ENCODE peak calls at places on chromosomes 16 and 17, in ten cellular contexts. Y is activated CD4-positive, CD25-positive, alpha-beta regulatory T cell; G is aorta; S is natural killer cell; B is suprapubic skin; C is LHCN-M2; I is NCI-H345; H is activated T-cell treated with anti-CD3 and anti-CD28 coated beads, Interleukin-2, amount 50 U/mL, for 4 hours; T is T1000; X is smooth muscle cell of the brain vasculature. A is an unnamed sample.
A peak's percentile ranks its signal among the peaks of the same experiment; 100 is the strongest.

GRCh38 chr17:66576473-66576872 is 258.4 kb upstream of the CACNG5 start:
- DNase-seq in Y (no peak), G (no peak), S (no peak), B (no peak), C (no peak), I (no peak), H (no peak), T (no peak), X (no peak), A (no peak)

GRCh38 chr16:57577214-57577613 is 34.8 kb downstream of the ADGRG5 start:
- DNase-seq in Y (no peak), G (peak; percentile 33), S (no peak), B (no peak), C (no peak), I (no peak), H (no peak), T (no peak), X (no peak), A (no peak)

GRCh38 chr16:84922351-84923135 is 88.8 kb downstream of the ZDHHC7 start:
- DNase-seq in Y (no peak), G (no peak), S (no peak), B (no peak), C (peak; percentile 89), I (peak; percentile 45), H (no peak), T (no peak), X (no peak), A (no peak)

GRCh38 chr16:23365602-23366240 is 63.6 kb downstream of the SCNN1B start:
- DNase-seq in Y (no peak), G (no peak), S (no peak), B (no peak), C (no peak), I (no peak), H (no peak), T (no peak), X (no peak), A (no peak)

GRCh38 chr17:79838541-79839274 is 532 bp downstream of the CBX4 start:
- DNase-seq in Y (no peak), G (peak; percentile 84), S (peak; percentile 47), B (no peak), C (peak; percentile 67), I (peak; percentile 79), H (no peak), T (peak; percentile 36), X (no peak), A (no peak)

GRCh38 chr17:61410100-61410551 is 10.5 kb downstream of the TBX2 start:
- DNase-seq in Y (no peak), G (peak; percentile 74), S (no peak), B (peak; percentile 61), C (no peak), I (no peak), H (no peak), T (no peak), X (no peak), A (no peak)

GRCh38 chr17:46777943-46778915 is 40.3 kb downstream of the WNT3 start:
- DNase-seq in Y (no peak), G (peak; percentile 57), S (no peak), B (no peak), C (no peak), I (no peak), H (no peak), T (no peak), X (no peak), A (no peak)

GRCh38 chr16:70416748-70417616 is 21.9 kb downstream of the ST3GAL2 start:
- DNase-seq in Y (no peak), G (no peak), S (no peak), B (no peak), C (no peak), I (no peak), H (no peak), T (no peak), X (no peak), A (no peak)

GRCh38 chr16:19874816-19875546 is 9.7 kb downstream of the GPRC5B start:
- DNase-seq in Y (no peak), G (no peak), S (no peak), B (no peak), C (no peak), I (no peak), H (no peak), T (no peak), X (no peak), A (no peak)

GRCh38 chr17:44191941-44192496 is 5.2 kb downstream of the TMUB2 start:
- DNase-seq in Y (no peak), G (no peak), S (no peak), B (no peak), C (no peak), I (no peak), H (no peak), T (no peak), X (no peak), A (no peak)

GRCh38 chr17:64041912-64042311 is 21.5 kb upstream of the ICAM2 start:
- DNase-seq in Y (no peak), G (no peak), S (no peak), B (peak; percentile 44), C (no peak), I (no peak), H (no peak), T (no peak), X (no peak), A (no peak)

GRCh38 chr17:32813021-32813420 is 63.9 kb downstream of the MYO1D start:
- DNase-seq in Y (no peak), G (no peak), S (no peak), B (no peak), C (peak; percentile 63), I (no peak), H (no peak), T (no peak), X (no peak), A (no peak)

GRCh38 chr16:64061621-64062020 is 1060.2 kb downstream of the CDH11 start:
- DNase-seq in Y (no peak), G (no peak), S (no peak), B (no peak), C (peak; percentile 5), I (no peak), H (no peak), T (no peak), X (no peak), A (no peak)

GRCh38 chr16:35733278-35733965 is 2274.0 kb downstream of the TP53TG3F start:
- DNase-seq in Y (no peak), G (no peak), S (no peak), B (no peak), C (no peak), I (no peak), H (no peak), T (no peak), X (no peak), A (no peak)

GRCh38 chr16:88732172-88732960 is 26.1 kb downstream of the CTU2 start:
- DNase-seq in Y (no peak), G (no peak), S (no peak), B (no peak), C (no peak), I (no peak), H (no peak), T (no peak), X (no peak), A (no peak)

GRCh38 chr17:77128895-77129567 is 11.7 kb upstream of the SEC14L1 start:
- DNase-seq in Y (no peak), G (no peak), S (no peak), B (no peak), C (no peak), I (no peak), H (no peak), T (no peak), X (peak; percentile 65), A (no peak)

GRCh38 chr16:89436362-89436761 is 54.0 kb downstream of the ANKRD11 start:
- DNase-seq in Y (no peak), G (no peak), S (no peak), B (no peak), C (no peak), I (no peak), H (no peak), T (no peak), X (no peak), A (no peak)

GRCh38 chr17:82754297-82755208 is 2.7 kb downstream of the TBCD start:
- DNase-seq in Y (no peak), G (no peak), S (no peak), B (no peak), C (peak; percentile 37), I (no peak), H (no peak), T (no peak), X (no peak), A (no peak)

GRCh38 chr16:12612598-12613101 is 191.0 kb downstream of the CPPED1 start:
- DNase-seq in Y (no peak), G (no peak), S (no peak), B (no peak), C (no peak), I (no peak), H (no peak), T (no peak), X (no peak), A (no peak)

GRCh38 chr16:84673203-84673535 is 24.9 kb downstream of the KLHL36 start:
- DNase-seq in Y (no peak), G (no peak), S (no peak), B (no peak), C (peak; percentile 22), I (no peak), H (no peak), T (no peak), X (no peak), A (no peak)

GRCh38 chr16:80852261-80852872 is 48.0 kb upstream of the CDYL2 start:
- DNase-seq in Y (no peak), G (no peak), S (no peak), B (no peak), C (no peak), I (no peak), H (no peak), T (no peak), X (no peak), A (no peak)

GRCh38 chr16:29825145-29826044 is 5.1 kb downstream of the MVP start:
- DNase-seq in Y (no peak), G (no peak), S (no peak), B (no peak), C (peak; percentile 89), I (no peak), H (no peak), T (peak; percentile 60), X (no peak), A (no peak)

GRCh38 chr16:87747626-87748025 is 18.2 kb downstream of the KLHDC4 start:
- DNase-seq in Y (no peak), G (no peak), S (no peak), B (no peak), C (no peak), I (no peak), H (no peak), T (no peak), X (no peak), A (no peak)

GRCh38 chr17:80477647-80478478 is 1.5 kb upstream of the NPTX1 start:
- DNase-seq in Y (no peak), G (no peak), S (no peak), B (no peak), C (no peak), I (peak; percentile 69), H (peak; percentile 19), T (peak; percentile 25), X (no peak), A (peak; percentile 35)

GRCh38 chr17:52105601-52106000 is 52.9 kb downstream of the CA10 start:
- DNase-seq in Y (no peak), G (no peak), S (no peak), B (no peak), C (peak; percentile 10), I (no peak), H (no peak), T (no peak), X (no peak), A (no peak)

GRCh38 chr17:67829331-67829730 is 4.0 kb downstream of the BPTF start:
- DNase-seq in Y (peak; percentile 16), G (no peak), S (no peak), B (no peak), C (no peak), I (no peak), H (no peak), T (no peak), X (no peak), A (no peak)

GRCh38 chr17:64491034-64491860 is 5.6 kb downstream of the POLG2 start:
- DNase-seq in Y (no peak), G (no peak), S (no peak), B (no peak), C (peak; percentile 39), I (no peak), H (peak; percentile 38), T (no peak), X (no peak), A (no peak)